ENCODE peak calls at places on chromosomes 12 and 14, in eight cellular contexts. X, O, D, V, W, J, G and M are unnamed samples.
A peak's percentile ranks its signal among the peaks of the same experiment; 100 is the strongest.

GRCh38 chr14:35826952-35827416 is 846 bp downstream of the BRMS1L start:
- DNase-seq in X (no peak), O (no peak), D (no peak), V (no peak), W (no peak), J (no peak), G (no peak), M (no peak)

GRCh38 chr12:72523754-72524153 is 251.6 kb downstream of the TRHDE start:
- DNase-seq in X (no peak), O (no peak), D (no peak), V (no peak), W (no peak), J (no peak), G (no peak), M (no peak)

GRCh38 chr12:115504241-115504941 is 773.1 kb downstream of the MED13L start:
- DNase-seq in X (no peak), O (no peak), D (no peak), V (no peak), W (no peak), J (no peak), G (no peak), M (no peak)

GRCh38 chr12:9118161-9118560 is 2.4 kb upstream of the A2M start:
- DNase-seq in X (no peak), O (no peak), D (no peak), V (no peak), W (no peak), J (no peak), G (no peak), M (no peak)

GRCh38 chr12:102765736-102766135 is 151.3 kb downstream of the PAH start:
- DNase-seq in X (no peak), O (no peak), D (no peak), V (no peak), W (no peak), J (no peak), G (no peak), M (no peak)

GRCh38 chr12:10140001-10140400 is 10.0 kb upstream of the CLEC7A start:
- DNase-seq in X (peak; percentile 54), O (peak; percentile 25), D (peak; percentile 22), V (no peak), W (peak; percentile 21), J (peak; percentile 60), G (no peak), M (peak; percentile 60)

GRCh38 chr12:46349253-46349652 is 23.3 kb downstream of the SLC38A2 start:
- DNase-seq in X (no peak), O (no peak), D (no peak), V (no peak), W (no peak), J (no peak), G (no peak), M (no peak)

GRCh38 chr12:51025748-51026654 is at the start of gene SLC11A2:
- DNase-seq in X (peak; percentile 82), O (peak; percentile 96), D (peak; percentile 90), V (peak; percentile 99), W (peak; percentile 89), J (peak; percentile 86), G (peak; percentile 91), M (peak; percentile 99)

GRCh38 chr14:75242546-75243273 is 35.9 kb upstream of the FOS start:
- DNase-seq in X (no peak), O (no peak), D (no peak), V (peak; percentile 37), W (no peak), J (no peak), G (no peak), M (peak; percentile 77)

GRCh38 chr14:53355581-53356112 is 202.5 kb upstream of the DDHD1 start:
- DNase-seq in X (peak; percentile 8), O (peak; percentile 79), D (no peak), V (no peak), W (no peak), J (peak; percentile 41), G (no peak), M (peak; percentile 53)

GRCh38 chr12:47361389-47362031 is 281.8 kb upstream of the AMIGO2 start:
- DNase-seq in X (no peak), O (peak; percentile 28), D (no peak), V (no peak), W (peak; percentile 41), J (no peak), G (no peak), M (no peak)

GRCh38 chr12:82866946-82867345 is 180.2 kb downstream of the TMTC2 start:
- DNase-seq in X (no peak), O (no peak), D (no peak), V (no peak), W (no peak), J (no peak), G (no peak), M (no peak)

GRCh38 chr14:36659010-36659821 is 2.4 kb upstream of the PAX9 start:
- DNase-seq in X (no peak), O (no peak), D (no peak), V (no peak), W (no peak), J (no peak), G (no peak), M (no peak)

GRCh38 chr14:33556382-33557121 is 394.3 kb downstream of the EGLN3 start:
- DNase-seq in X (no peak), O (peak; percentile 88), D (no peak), V (no peak), W (no peak), J (peak; percentile 64), G (no peak), M (peak; percentile 39)

GRCh38 chr12:130116791-130117190 is 45.5 kb upstream of the FZD10 start:
- DNase-seq in X (no peak), O (no peak), D (no peak), V (no peak), W (no peak), J (peak; percentile 43), G (no peak), M (no peak)

GRCh38 chr12:94621662-94622359 is 28.5 kb downstream of the TMCC3 start:
- DNase-seq in X (no peak), O (peak; percentile 81), D (no peak), V (no peak), W (peak; percentile 7), J (peak; percentile 92), G (no peak), M (no peak)

GRCh38 chr12:96814200-96814599 is 92.9 kb upstream of the NEDD1 start:
- DNase-seq in X (no peak), O (no peak), D (no peak), V (no peak), W (no peak), J (no peak), G (no peak), M (no peak)

GRCh38 chr12:132356686-132357622 is 27.6 kb upstream of the GALNT9 start:
- DNase-seq in X (peak; percentile 14), O (peak; percentile 92), D (no peak), V (peak; percentile 62), W (no peak), J (peak; percentile 48), G (no peak), M (peak; percentile 75)

GRCh38 chr12:54143233-54143986 is 45.4 kb downstream of the SMUG1 start:
- DNase-seq in X (no peak), O (no peak), D (no peak), V (no peak), W (no peak), J (no peak), G (no peak), M (no peak)

GRCh38 chr12:124722871-124723270 is 140.8 kb downstream of the SCARB1 start:
- DNase-seq in X (no peak), O (no peak), D (no peak), V (no peak), W (no peak), J (no peak), G (no peak), M (no peak)

GRCh38 chr14:105187116-105187515 is 6.0 kb upstream of the NUDT14 start:
- DNase-seq in X (no peak), O (no peak), D (no peak), V (no peak), W (no peak), J (no peak), G (no peak), M (no peak)

GRCh38 chr14:89503458-89503996 is 86.5 kb upstream of the FOXN3 start:
- DNase-seq in X (no peak), O (no peak), D (no peak), V (no peak), W (no peak), J (no peak), G (no peak), M (no peak)

GRCh38 chr14:63045234-63045611 is at the start of gene KCNH5:
- DNase-seq in X (peak; percentile 28), O (peak; percentile 14), D (no peak), V (no peak), W (no peak), J (no peak), G (peak; percentile 73), M (peak; percentile 65)

GRCh38 chr14:91509083-91509877 is 830 bp downstream of the PPP4R3A start:
- DNase-seq in X (no peak), O (no peak), D (peak; percentile 41), V (peak; percentile 78), W (peak; percentile 21), J (peak; percentile 21), G (peak; percentile 26), M (peak; percentile 19)

GRCh38 chr12:20624718-20625117 is 70.4 kb upstream of the SLCO1C1 start:
- DNase-seq in X (no peak), O (no peak), D (no peak), V (no peak), W (no peak), J (peak; percentile 49), G (no peak), M (peak; percentile 4)